ENCODE peak calls at places on chromosomes 16 and 17, in four cellular contexts. L is cardiac fibroblast, B is LoVo, W is T-helper 17 cell. A is an unnamed sample.

GRCh38 chr17:42969006-42969581 is 4.8 kb upstream of the AARSD1 start:
- DNase-seq in L (peak), B (no peak), W (no peak), A (no peak)

GRCh38 chr17:17938388-17939107 is 33.7 kb downstream of the TOM1L2 start:
- DNase-seq in L (no peak), B (peak), W (no peak), A (no peak)

GRCh38 chr16:2471016-2471652 is at the start of gene NTN3:
- DNase-seq in L (no peak), B (no peak), W (no peak), A (no peak)

GRCh38 chr17:63774141-63774981 is at the start of gene DDX42:
- DNase-seq in L (peak), B (peak), W (peak), A (peak)

GRCh38 chr17:9959377-9959981 is 54.4 kb upstream of the RCVRN start:
- DNase-seq in L (peak), B (peak), W (no peak), A (peak)

GRCh38 chr16:11297492-11298142 is 16.5 kb upstream of the PRM1 start:
- DNase-seq in L (peak), B (no peak), W (peak), A (no peak)

GRCh38 chr17:61000911-61001310 is 323.3 kb downstream of the BCAS3 start:
- DNase-seq in L (peak), B (no peak), W (no peak), A (peak)

GRCh38 chr16:23125277-23125676 is 24.0 kb downstream of the USP31 start:
- DNase-seq in L (no peak), B (no peak), W (no peak), A (no peak)

GRCh38 chr17:2237521-2237921 is 66.1 kb downstream of the SMG6 start:
- DNase-seq in L (no peak), B (no peak), W (no peak), A (no peak)

GRCh38 chr17:48725005-48725293 is 2.0 kb downstream of the PRAC2 start:
- DNase-seq in L (no peak), B (no peak), W (no peak), A (no peak)

GRCh38 chr16:75304521-75305363 is 53.3 kb upstream of the BCAR1 start:
- DNase-seq in L (peak), B (peak), W (no peak), A (peak)

GRCh38 chr17:80180192-80180591 is 10.4 kb downstream of the CARD14 start:
- DNase-seq in L (no peak), B (no peak), W (no peak), A (no peak)

GRCh38 chr17:57080708-57081107 is 4.3 kb upstream of the AKAP1 start:
- DNase-seq in L (peak), B (no peak), W (no peak), A (no peak)

GRCh38 chr17:48023408-48024148 is 14.0 kb downstream of the COPZ2 start:
- DNase-seq in L (peak), B (peak), W (peak), A (peak)

GRCh38 chr16:66961065-66961744 is at the start of gene CES3:
- DNase-seq in L (peak), B (peak), W (peak), A (peak)

GRCh38 chr16:15765880-15766279 is 90.9 kb downstream of the MYH11 start:
- DNase-seq in L (peak), B (peak), W (no peak), A (peak)

GRCh38 chr17:50182783-50183438 is 17.1 kb downstream of the SGCA start:
- DNase-seq in L (peak), B (no peak), W (no peak), A (no peak)

GRCh38 chr16:89133457-89134127 is 38.0 kb upstream of the CDH15 start:
- DNase-seq in L (no peak), B (no peak), W (no peak), A (no peak)

GRCh38 chr16:56643833-56644232 is 5.4 kb downstream of the MT1A start:
- DNase-seq in L (no peak), B (no peak), W (no peak), A (no peak)

GRCh38 chr17:60902399-60902798 is 224.7 kb downstream of the BCAS3 start:
- DNase-seq in L (peak), B (no peak), W (no peak), A (no peak)

GRCh38 chr16:59047114-59047513 is 313.0 kb upstream of the GOT2 start:
- DNase-seq in L (no peak), B (no peak), W (no peak), A (no peak)

GRCh38 chr16:2487903-2488531 is 13.1 kb downstream of the TBC1D24 start:
- DNase-seq in L (no peak), B (no peak), W (no peak), A (no peak)

GRCh38 chr17:58918072-58918471 is 162.4 kb downstream of the PPM1E start:
- DNase-seq in L (no peak), B (no peak), W (no peak), A (no peak)

GRCh38 chr17:39270923-39271322 is 45.2 kb upstream of the STAC2 start:
- DNase-seq in L (peak), B (no peak), W (no peak), A (peak)

GRCh38 chr16:67349172-67349571 is 22.6 kb downstream of the LRRC36 start:
- DNase-seq in L (peak), B (peak), W (no peak), A (peak)

GRCh38 chr17:2051388-2052237 is 3.3 kb upstream of the HIC1 start:
- DNase-seq in L (no peak), B (no peak), W (no peak), A (no peak)

GRCh38 chr17:18027280-18027679 is 11.7 kb downstream of the ATPAF2 start:
- DNase-seq in L (no peak), B (no peak), W (no peak), A (no peak)

GRCh38 chr16:21156767-21157467 is 1.6 kb upstream of the LDAF1 start:
- DNase-seq in L (peak), B (peak), W (no peak), A (peak)

GRCh38 chr17:7220593-7221280 is 999 bp downstream of the ACADVL start:
- DNase-seq in L (peak), B (peak), W (peak), A (peak)

GRCh38 chr16:83973077-83973476 is 5.0 kb downstream of the NECAB2 start:
- DNase-seq in L (no peak), B (no peak), W (no peak), A (no peak)

GRCh38 chr16:48321307-48322036 is 63.7 kb downstream of the SIAH1 start:
- DNase-seq in L (peak), B (no peak), W (no peak), A (no peak)

GRCh38 chr17:76132574-76133338 is 8.3 kb downstream of the FOXJ1 start:
- DNase-seq in L (no peak), B (peak), W (no peak), A (no peak)

GRCh38 chr16:12876778-12877177 is 24.6 kb upstream of the SHISA9 start:
- DNase-seq in L (no peak), B (no peak), W (no peak), A (peak)

A was measured in A549.